ENCODE peak calls at places on chromosomes 11 and 22, in six cellular contexts. Y is foreskin fibroblast; V is HCT116; P is activated CD8-positive, alpha-beta memory T cell treated with anti-CD3 and anti-CD28 coated beads, Interleukin-2, amount 50 U/mL, for 4 hours; F is HT1080; T is RPMI8226. C is an unnamed sample.

GRCh38 chr22:20585640-20586402 is 78.4 kb downstream of the MED15 start:
- DNase-seq in Y (no peak), V (no peak), P (peak), T (no peak), F (no peak), C (no peak)

GRCh38 chr11:7561562-7561961 is 47.8 kb downstream of the PPFIBP2 start:
- DNase-seq in P (no peak), Y (no peak), V (no peak), T (no peak), F (no peak), C (no peak)

GRCh38 chr11:106943089-106943488 is 75.2 kb downstream of the GUCY1A2 start:
- DNase-seq in Y (no peak), F (no peak), T (no peak), P (no peak), V (no peak), C (no peak)

GRCh38 chr22:22342697-22343602 is 98.4 kb downstream of the VPREB1 start:
- DNase-seq in P (peak), T (peak), Y (peak), V (peak), F (peak), C (no peak)

GRCh38 chr11:86193297-86194095 is 51.1 kb upstream of the EED start:
- DNase-seq in Y (peak), V (peak), F (peak), P (peak), T (peak), C (peak)

GRCh38 chr11:64128255-64129006 is 37.5 kb downstream of the MACROD1 start:
- DNase-seq in F (no peak), T (no peak), Y (no peak), P (no peak), V (no peak), C (no peak)

GRCh38 chr11:114183041-114183511 is 113.1 kb upstream of the NNMT start:
- DNase-seq in T (no peak), Y (peak), P (peak), F (no peak), V (no peak), C (peak)

GRCh38 chr22:46045459-46046298 is 68.7 kb upstream of the WNT7B start:
- DNase-seq in P (no peak), T (no peak), F (no peak), V (no peak), Y (no peak), C (no peak)

GRCh38 chr22:21778705-21779363 is 43.2 kb upstream of the YPEL1 start:
- DNase-seq in Y (peak), F (peak), T (no peak), V (no peak), P (no peak), C (no peak)

GRCh38 chr11:2516276-2517015 is 71.6 kb downstream of the KCNQ1 start:
- DNase-seq in P (peak), Y (no peak), V (no peak), F (no peak), T (no peak), C (no peak)

GRCh38 chr11:22920939-22921565 is 60.8 kb upstream of the CCDC179 start:
- DNase-seq in F (peak), T (peak), Y (peak), P (no peak), V (no peak), C (no peak)

GRCh38 chr11:19970944-19971343 is 189.3 kb downstream of the DBX1 start:
- DNase-seq in P (no peak), T (no peak), Y (no peak), F (no peak), V (no peak), C (no peak)

GRCh38 chr11:61057615-61058014 is 44.7 kb upstream of the CD5 start:
- DNase-seq in T (no peak), V (no peak), Y (no peak), P (no peak), F (no peak), C (no peak)

GRCh38 chr22:42847110-42847509 is 10.0 kb downstream of the ARFGAP3 start:
- DNase-seq in V (no peak), F (no peak), Y (no peak), P (no peak), T (no peak), C (no peak)

GRCh38 chr11:32231909-32232493 is 141.1 kb downstream of the RCN1 start:
- DNase-seq in F (peak), Y (no peak), V (peak), T (peak), P (no peak), C (no peak)